ENCODE peak calls at places on chromosomes 2 and 18, in five cellular contexts. V is H1, E is breast epithelium, N is neural progenitor cell, A is sigmoid colon. U is an unnamed sample.

GRCh38 chr2:177501186-177501585 is 108.6 kb downstream of the AGPS start:
- DNase-seq in V (no peak), E (no peak), N (no peak), A (no peak), U (no peak)

GRCh38 chr18:10515456-10515855 is 10.4 kb upstream of the NAPG start:
- DNase-seq in V (no peak), E (peak; percentile 81), N (no peak), A (no peak), U (no peak)

GRCh38 chr18:71250191-71250590 is 961.3 kb downstream of the SOCS6 start:
- DNase-seq in V (no peak), E (no peak), N (no peak), A (no peak), U (no peak)

GRCh38 chr2:241929551-241930490 is 60.3 kb downstream of the RTP5 start:
- DNase-seq in V (no peak), E (no peak), N (no peak), A (no peak), U (no peak)

GRCh38 chr2:85435220-85435958 is 16.9 kb downstream of the SH2D6 start:
- DNase-seq in V (no peak), E (no peak), N (no peak), A (no peak), U (no peak)

GRCh38 chr18:67597759-67598158 is 81.2 kb upstream of the DSEL start:
- DNase-seq in V (no peak), E (no peak), N (no peak), A (no peak), U (no peak)

GRCh38 chr2:120224735-120225548 is 1.7 kb upstream of the TMEM185B start:
- DNase-seq in V (no peak), E (no peak), N (no peak), A (no peak), U (peak; percentile 11)

GRCh38 chr2:239113164-239113563 is 265.3 kb downstream of the TWIST2 start:
- DNase-seq in V (no peak), E (no peak), N (no peak), A (peak; percentile 83), U (no peak)

GRCh38 chr2:149826471-149827125 is 239.0 kb upstream of the MMADHC start:
- DNase-seq in V (no peak), E (no peak), N (no peak), A (no peak), U (no peak)

GRCh38 chr2:234293973-234294372 is 202.9 kb downstream of the ARL4C start:
- DNase-seq in V (no peak), E (no peak), N (no peak), A (no peak), U (no peak)

GRCh38 chr18:10526211-10526949 is 553 bp downstream of the NAPG start:
- DNase-seq in V (peak; percentile 71), E (peak; percentile 45), N (peak; percentile 77), A (peak; percentile 81), U (peak; percentile 83)

GRCh38 chr2:135121016-135121657 is 69.0 kb downstream of the RAB3GAP1 start:
- DNase-seq in V (no peak), E (no peak), N (no peak), A (no peak), U (no peak)

GRCh38 chr2:19538411-19538963 is 180.1 kb upstream of the OSR1 start:
- DNase-seq in V (no peak), E (peak; percentile 29), N (no peak), A (peak; percentile 67), U (no peak)

GRCh38 chr2:59083075-59083792 is 842.1 kb upstream of the FANCL start:
- DNase-seq in V (no peak), E (no peak), N (no peak), A (no peak), U (no peak)

GRCh38 chr2:218896501-218897393 is 16.1 kb downstream of the WNT10A start:
- DNase-seq in V (peak; percentile 69), E (no peak), N (peak; percentile 58), A (no peak), U (no peak)

GRCh38 chr2:224570328-224570993 is 14.7 kb downstream of the CUL3 start:
- DNase-seq in V (no peak), E (no peak), N (no peak), A (no peak), U (no peak)

GRCh38 chr2:95063401-95063958 is 38.0 kb downstream of the MAL start:
- DNase-seq in V (no peak), E (no peak), N (no peak), A (peak; percentile 40), U (no peak)

GRCh38 chr2:240255165-240255491 is 114.7 kb upstream of the OTOS start:
- DNase-seq in V (no peak), E (no peak), N (no peak), A (no peak), U (no peak)

GRCh38 chr2:77013457-77013856 is 508.7 kb downstream of the LRRTM4 start:
- DNase-seq in V (no peak), E (no peak), N (no peak), A (no peak), U (no peak)

GRCh38 chr2:77013932-77014331 is 508.2 kb downstream of the LRRTM4 start:
- DNase-seq in V (no peak), E (no peak), N (no peak), A (no peak), U (no peak)

GRCh38 chr2:77016481-77016880 is 505.7 kb downstream of the LRRTM4 start:
- DNase-seq in V (no peak), E (no peak), N (no peak), A (no peak), U (no peak)

GRCh38 chr2:77018219-77018618 is 504.0 kb downstream of the LRRTM4 start:
- DNase-seq in V (no peak), E (no peak), N (peak; percentile 70), A (no peak), U (no peak)

GRCh38 chr2:77016964-77017363 is 505.2 kb downstream of the LRRTM4 start:
- DNase-seq in V (no peak), E (no peak), N (no peak), A (no peak), U (no peak)
- H3K9me3 ChIP-seq in V (no peaks in the 10 kb centered on the region), E (no peaks in the 10 kb centered on the region), N (no peaks in the 10 kb centered on the region), A (no peaks in the 10 kb centered on the region), U (no peaks in the 10 kb centered on the region)

DNA sequence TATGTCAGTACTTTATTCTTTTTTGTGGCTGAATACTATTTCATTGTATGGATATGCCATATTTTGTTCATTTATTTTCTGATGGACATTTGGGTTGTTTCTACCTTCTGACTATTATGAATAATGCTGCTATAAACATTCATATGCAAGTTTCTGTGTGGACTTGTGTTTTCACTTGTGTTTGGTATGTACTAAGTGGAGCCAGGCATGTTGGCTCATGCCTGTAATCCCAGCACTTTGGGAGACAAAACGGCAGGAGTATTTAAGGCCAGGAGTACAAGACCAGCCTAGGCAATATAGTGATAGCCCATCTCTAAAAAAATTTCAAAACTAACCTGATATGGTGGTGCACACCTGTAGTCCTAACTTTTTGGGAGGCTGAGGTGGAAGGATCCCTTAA is 23.3 kb downstream of the MARCHF7 start:
- DNase-seq in V (no peak), E (no peak), N (no peak), A (no peak), U (no peak)
- H3K36me3 ChIP-seq in V (peaks cover 4% of the 10 kb centered on the region), E (peaks cover 4% of the 10 kb centered on the region), N (peaks cover 43% of the 10 kb centered on the region), A (peaks cover 9% of the 10 kb centered on the region), U (no peaks in the 10 kb centered on the region)

GRCh38 chr2:9858730-9859068 is 15.4 kb downstream of the TAF1B start:
- DNase-seq in V (no peak), E (no peak), N (no peak), A (no peak), U (no peak)
- H3K9me3 ChIP-seq in V (peaks cover 47% of the 10 kb centered on the region), E (peaks cover 7% of the 10 kb centered on the region), N (peaks cover 36% of the 10 kb centered on the region), A (peaks cover 1% of the 10 kb centered on the region), U (no peaks in the 10 kb centered on the region)

DNA sequence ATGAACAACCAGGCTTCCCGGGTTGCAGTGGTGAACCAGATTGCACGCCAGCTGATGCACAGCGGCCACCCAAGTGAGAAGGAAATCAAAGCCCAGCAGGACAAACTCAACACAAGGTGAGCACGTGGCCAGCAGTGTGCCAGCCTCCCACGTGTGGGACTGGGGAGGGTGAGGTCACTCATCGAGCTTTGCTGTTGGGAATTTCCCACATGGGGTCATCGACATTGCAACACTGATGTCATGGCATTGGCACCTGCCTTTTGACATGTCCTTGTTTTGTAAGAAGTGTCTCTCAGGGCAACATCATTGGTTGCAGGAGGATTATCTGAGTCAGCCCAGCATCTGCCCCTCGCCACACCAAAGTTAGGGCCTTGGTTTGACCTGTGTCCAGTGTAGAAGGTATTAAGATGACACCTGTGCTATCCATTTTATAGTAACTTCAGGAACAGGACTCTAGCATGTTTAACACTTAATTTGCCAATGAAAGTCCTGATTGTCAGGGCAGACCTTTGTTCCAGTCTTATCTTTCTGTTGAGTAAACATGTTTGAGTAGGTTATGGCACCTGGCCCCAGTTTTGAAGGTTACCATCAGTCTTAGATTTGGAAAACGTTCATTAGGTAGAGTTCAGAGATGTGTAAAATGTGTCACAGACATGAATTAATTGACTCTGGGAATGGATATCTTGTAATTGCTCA is 93.4 kb upstream of the EML6 start:
- DNase-seq in V (no peak), E (no peak), N (no peak), A (no peak), U (peak; percentile 53)
- H3K36me3 ChIP-seq in V (peaks cover 42% of the 10 kb centered on the region), E (peaks cover 15% of the 10 kb centered on the region), N (no peaks in the 10 kb centered on the region), A (peaks cover 72% of the 10 kb centered on the region), U (peaks cover 26% of the 10 kb centered on the region)

GRCh38 chr2:171626949-171627348 is 60.3 kb upstream of the DYNC1I2 start:
- DNase-seq in V (no peak), E (no peak), N (no peak), A (no peak), U (no peak)
- H3K9me3 ChIP-seq in V (peaks cover 23% of the 10 kb centered on the region), E (peaks cover 29% of the 10 kb centered on the region), N (peaks cover 14% of the 10 kb centered on the region), A (peaks cover 3% of the 10 kb centered on the region), U (peaks cover 12% of the 10 kb centered on the region)

GRCh38 chr2:203756161-203756560 is 49.7 kb downstream of the CD28 start:
- DNase-seq in V (no peak), E (no peak), N (no peak), A (no peak), U (no peak)

GRCh38 chr2:203748331-203749126 is 42.1 kb downstream of the CD28 start:
- DNase-seq in V (no peak), E (no peak), N (no peak), A (no peak), U (no peak)

GRCh38 chr2:203745267-203745666 is 38.8 kb downstream of the CD28 start:
- DNase-seq in V (no peak), E (no peak), N (no peak), A (no peak), U (no peak)

GRCh38 chr2:203751886-203752285 is 45.4 kb downstream of the CD28 start:
- DNase-seq in V (no peak), E (no peak), N (no peak), A (no peak), U (no peak)

GRCh38 chr2:203750669-203751068 is 44.2 kb downstream of the CD28 start:
- DNase-seq in V (no peak), E (no peak), N (no peak), A (no peak), U (no peak)
- H3K36me3 ChIP-seq in V (no peaks in the 10 kb centered on the region), E (no peaks in the 10 kb centered on the region), N (no peaks in the 10 kb centered on the region), A (no peaks in the 10 kb centered on the region), U (no peaks in the 10 kb centered on the region)